ENCODE peak calls at places on chromosomes 11 and 22, in five cellular contexts. One of them, this sample, is unnamed.

GRCh38 chr22:22587577-22588188 is 28.6 kb upstream of the PRAME start:
- DNase-seq in left ventricle myocardium inferior: no peak
- DNase-seq in AG09319: no peak
- DNase-seq in PC-9: no peak
- DNase-seq in thoracic aorta: no peak
- DNase-seq in this sample: no peak

GRCh38 chr22:50115693-50116092 is 25.9 kb downstream of the MOV10L1 start:
- DNase-seq in left ventricle myocardium inferior: no peak
- DNase-seq in AG09319: no peak
- DNase-seq in PC-9: no peak
- DNase-seq in thoracic aorta: no peak
- DNase-seq in this sample: no peak

GRCh38 chr11:8566613-8567210 is 27.3 kb downstream of the STK33 start:
- DNase-seq in left ventricle myocardium inferior: no peak
- DNase-seq in AG09319: peak
- DNase-seq in PC-9: peak
- DNase-seq in thoracic aorta: no peak
- DNase-seq in this sample: peak

GRCh38 chr11:114358711-114359110 is 41.6 kb downstream of the C11orf71 start:
- DNase-seq in left ventricle myocardium inferior: no peak
- DNase-seq in AG09319: no peak
- DNase-seq in PC-9: peak
- DNase-seq in thoracic aorta: no peak
- DNase-seq in this sample: no peak

GRCh38 chr11:6225896-6226295 is 8.5 kb downstream of the FHIP1B start:
- DNase-seq in left ventricle myocardium inferior: no peak
- DNase-seq in AG09319: no peak
- DNase-seq in PC-9: no peak
- DNase-seq in thoracic aorta: no peak
- DNase-seq in this sample: no peak

GRCh38 chr11:64339754-64340408 is at the start of gene CCDC88B:
- DNase-seq in left ventricle myocardium inferior: peak
- DNase-seq in AG09319: no peak
- DNase-seq in PC-9: no peak
- DNase-seq in thoracic aorta: no peak
- DNase-seq in this sample: no peak

GRCh38 chr11:27012254-27012921 is 18.5 kb downstream of the FIBIN start:
- DNase-seq in left ventricle myocardium inferior: no peak
- DNase-seq in AG09319: peak
- DNase-seq in PC-9: no peak
- DNase-seq in thoracic aorta: no peak
- DNase-seq in this sample: no peak

GRCh38 chr22:26259510-26259909 is 90.2 kb downstream of the SEZ6L start:
- DNase-seq in left ventricle myocardium inferior: no peak
- DNase-seq in AG09319: no peak
- DNase-seq in PC-9: no peak
- DNase-seq in thoracic aorta: no peak
- DNase-seq in this sample: peak

GRCh38 chr11:112364962-112365481 is 104.4 kb upstream of the PLET1 start:
- DNase-seq in left ventricle myocardium inferior: no peak
- DNase-seq in AG09319: peak
- DNase-seq in PC-9: no peak
- DNase-seq in thoracic aorta: no peak
- DNase-seq in this sample: no peak

GRCh38 chr22:31244044-31244942 is 32.2 kb downstream of the LIMK2 start:
- DNase-seq in left ventricle myocardium inferior: no peak
- DNase-seq in AG09319: peak
- DNase-seq in PC-9: peak
- DNase-seq in thoracic aorta: no peak
- DNase-seq in this sample: peak

GRCh38 chr22:44026630-44027511 is 2.8 kb downstream of the PARVB start:
- DNase-seq in left ventricle myocardium inferior: peak
- DNase-seq in AG09319: no peak
- DNase-seq in PC-9: no peak
- DNase-seq in thoracic aorta: peak
- DNase-seq in this sample: no peak

GRCh38 chr11:1041936-1042608 is 5.6 kb upstream of the MUC6 start:
- DNase-seq in left ventricle myocardium inferior: peak
- DNase-seq in AG09319: no peak
- DNase-seq in PC-9: peak
- DNase-seq in thoracic aorta: no peak
- DNase-seq in this sample: no peak

GRCh38 chr22:23243006-23243573 is 62.8 kb downstream of the BCR start:
- DNase-seq in left ventricle myocardium inferior: no peak
- DNase-seq in AG09319: no peak
- DNase-seq in PC-9: no peak
- DNase-seq in thoracic aorta: no peak
- DNase-seq in this sample: peak

GRCh38 chr11:125451400-125452124 is 44.5 kb downstream of the FEZ1 start:
- DNase-seq in left ventricle myocardium inferior: peak
- DNase-seq in AG09319: no peak
- DNase-seq in PC-9: no peak
- DNase-seq in thoracic aorta: no peak
- DNase-seq in this sample: peak

GRCh38 chr11:66189031-66189745 is 79.3 kb upstream of the RAB1B start:
- DNase-seq in left ventricle myocardium inferior: no peak
- DNase-seq in AG09319: no peak
- DNase-seq in PC-9: no peak
- DNase-seq in thoracic aorta: no peak
- DNase-seq in this sample: no peak

GRCh38 chr11:78380615-78381029 is 37.0 kb downstream of the GAB2 start:
- DNase-seq in left ventricle myocardium inferior: no peak
- DNase-seq in AG09319: peak
- DNase-seq in PC-9: no peak
- DNase-seq in thoracic aorta: no peak
- DNase-seq in this sample: no peak

GRCh38 chr22:27212617-27213177 is 555.3 kb downstream of the MIAT start:
- DNase-seq in left ventricle myocardium inferior: peak
- DNase-seq in AG09319: peak
- DNase-seq in PC-9: no peak
- DNase-seq in thoracic aorta: peak
- DNase-seq in this sample: peak

GRCh38 chr11:3723014-3723708 is 52.0 kb upstream of the CHRNA10 start:
- DNase-seq in left ventricle myocardium inferior: no peak
- DNase-seq in AG09319: peak
- DNase-seq in PC-9: peak
- DNase-seq in thoracic aorta: no peak
- DNase-seq in this sample: no peak

GRCh38 chr11:94302806-94303205 is 1.6 kb upstream of the IZUMO1R start:
- DNase-seq in left ventricle myocardium inferior: no peak
- DNase-seq in AG09319: no peak
- DNase-seq in PC-9: no peak
- DNase-seq in thoracic aorta: no peak
- DNase-seq in this sample: no peak

GRCh38 chr11:69144316-69144715 is 11.4 kb upstream of the SMIM38 start:
- DNase-seq in left ventricle myocardium inferior: no peak
- DNase-seq in AG09319: no peak
- DNase-seq in PC-9: no peak
- DNase-seq in thoracic aorta: no peak
- DNase-seq in this sample: no peak

GRCh38 chr11:2401436-2401984 is 960 bp downstream of the TSSC4 start:
- DNase-seq in left ventricle myocardium inferior: no peak
- DNase-seq in AG09319: no peak
- DNase-seq in PC-9: no peak
- DNase-seq in thoracic aorta: no peak
- DNase-seq in this sample: no peak

GRCh38 chr11:72617080-72617744 is 57.0 kb downstream of the PDE2A start:
- DNase-seq in left ventricle myocardium inferior: no peak
- DNase-seq in AG09319: no peak
- DNase-seq in PC-9: no peak
- DNase-seq in thoracic aorta: no peak
- DNase-seq in this sample: no peak

GRCh38 chr11:126233391-126233790 is 21.8 kb downstream of the FAM118B start:
- DNase-seq in left ventricle myocardium inferior: no peak
- DNase-seq in AG09319: no peak
- DNase-seq in PC-9: no peak
- DNase-seq in thoracic aorta: no peak
- DNase-seq in this sample: no peak

GRCh38 chr11:22192289-22192641 is 620 bp upstream of the ANO5 start:
- DNase-seq in left ventricle myocardium inferior: peak
- DNase-seq in AG09319: no peak
- DNase-seq in PC-9: no peak
- DNase-seq in thoracic aorta: no peak
- DNase-seq in this sample: no peak
- TF ChIP-seq CTCF in left ventricle myocardium inferior: no peak
- TF ChIP-seq CTCF in AG09319: no peak
- TF ChIP-seq CTCF in PC-9: no peak
- TF ChIP-seq CTCF in thoracic aorta: no peak
- TF ChIP-seq CTCF in this sample: peak

GRCh38 chr22:28714043-28714442 is 27.6 kb downstream of the CHEK2 start:
- DNase-seq in left ventricle myocardium inferior: no peak
- DNase-seq in AG09319: no peak
- DNase-seq in PC-9: no peak
- DNase-seq in thoracic aorta: no peak
- DNase-seq in this sample: no peak

GRCh38 chr22:28711341-28711740 is 30.3 kb downstream of the CHEK2 start:
- DNase-seq in left ventricle myocardium inferior: no peak
- DNase-seq in AG09319: no peak
- DNase-seq in PC-9: no peak
- DNase-seq in thoracic aorta: no peak
- DNase-seq in this sample: no peak

GRCh38 chr22:28710112-28710888 is 30.7 kb upstream of the TTC28 start:
- DNase-seq in left ventricle myocardium inferior: no peak
- DNase-seq in AG09319: peak
- DNase-seq in PC-9: peak
- DNase-seq in thoracic aorta: no peak
- DNase-seq in this sample: no peak

GRCh38 chr22:28710889-28711285 is 30.7 kb downstream of the CHEK2 start:
- DNase-seq in left ventricle myocardium inferior: no peak
- DNase-seq in AG09319: no peak
- DNase-seq in PC-9: no peak
- DNase-seq in thoracic aorta: no peak
- DNase-seq in this sample: no peak

DNA sequence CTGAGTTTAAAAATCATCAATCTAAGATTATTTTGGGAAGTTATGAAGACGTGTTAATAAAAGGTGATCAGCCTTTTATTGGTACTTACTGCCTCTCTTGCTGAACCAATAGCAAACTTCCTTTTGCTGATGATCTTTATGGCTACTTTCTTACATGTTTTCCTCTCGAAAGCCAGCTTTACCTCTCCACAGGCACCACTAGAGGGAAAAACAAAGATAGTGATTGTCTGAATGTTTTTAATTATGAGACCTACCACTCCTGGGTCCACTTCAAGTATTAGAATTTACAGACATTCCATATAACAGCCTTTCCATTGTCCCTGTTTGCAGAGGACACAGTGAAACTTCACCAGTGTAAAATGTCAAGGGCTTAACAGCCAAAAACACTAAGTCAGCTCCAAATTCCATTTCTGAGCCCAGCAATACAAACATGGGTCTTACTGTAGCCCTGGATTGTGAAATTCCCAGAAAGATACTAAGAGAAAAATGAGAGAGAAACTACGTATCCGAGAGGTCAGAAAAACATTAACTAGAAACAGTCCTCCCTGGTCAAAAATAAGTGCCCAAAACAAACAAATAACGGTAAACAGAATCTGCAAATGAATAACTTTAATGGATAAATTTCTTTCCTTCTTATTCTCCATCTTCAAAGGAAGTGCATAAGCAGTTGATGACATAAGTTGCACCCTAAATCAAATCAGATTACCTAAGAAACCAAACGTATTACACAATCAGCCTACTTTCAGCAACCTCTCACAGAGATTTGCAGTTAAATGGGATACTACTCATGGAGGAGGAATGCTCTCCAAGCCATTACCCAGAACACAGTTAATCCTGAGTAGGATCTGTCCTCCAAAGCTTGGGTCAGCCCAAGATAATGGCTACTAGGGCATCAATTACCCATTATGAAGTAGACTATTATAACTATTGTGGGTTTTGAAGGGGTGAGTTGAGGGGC is 29.5 kb downstream of the CHEK2 start:
- DNase-seq in left ventricle myocardium inferior: no peak
- DNase-seq in AG09319: peak
- DNase-seq in PC-9: peak
- DNase-seq in thoracic aorta: no peak
- DNase-seq in this sample: no peak
- TF ChIP-seq CTCF in left ventricle myocardium inferior: no peak
- TF ChIP-seq CTCF in AG09319: peak
- TF ChIP-seq CTCF in PC-9: no peak
- TF ChIP-seq CTCF in thoracic aorta: no peak
- TF ChIP-seq CTCF in this sample: no peak

DNA sequence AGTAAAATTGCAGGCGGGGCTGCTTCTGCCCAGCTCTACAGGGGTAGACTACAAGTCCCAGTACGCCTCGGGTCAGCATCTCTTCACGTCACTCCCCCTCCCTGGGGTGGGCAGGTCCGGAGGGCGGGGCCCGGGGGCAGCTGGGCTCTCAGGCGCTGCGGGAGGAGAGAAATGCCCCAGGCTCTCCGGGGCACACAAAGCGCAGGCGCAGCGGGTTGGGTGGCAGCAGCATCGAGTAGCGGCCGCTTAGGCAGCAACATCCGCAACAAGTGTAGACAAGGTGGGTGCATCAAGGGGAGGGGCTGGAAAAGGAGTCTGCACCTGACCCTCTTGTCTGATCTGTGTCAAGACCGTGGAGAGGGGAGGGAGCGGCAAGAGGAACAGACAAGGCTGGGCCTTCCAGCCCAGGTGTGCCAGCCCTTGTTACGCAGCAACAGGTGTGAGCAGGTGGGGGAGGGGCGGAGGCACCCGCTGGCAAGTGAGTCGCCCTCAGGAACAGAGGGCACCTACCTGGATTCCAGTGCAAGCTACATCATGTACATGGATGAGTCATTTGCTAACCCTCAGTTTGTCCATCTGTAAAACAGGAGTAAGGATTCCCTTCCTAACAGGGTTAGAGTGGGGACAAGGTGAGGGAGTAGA is 1.2 kb downstream of the PLEKHB1 start:
- DNase-seq in left ventricle myocardium inferior: peak
- DNase-seq in AG09319: peak
- DNase-seq in PC-9: peak
- DNase-seq in thoracic aorta: peak
- DNase-seq in this sample: peak
- TF ChIP-seq CTCF in left ventricle myocardium inferior: no peak
- TF ChIP-seq CTCF in AG09319: no peak
- TF ChIP-seq CTCF in PC-9: no peak
- TF ChIP-seq CTCF in thoracic aorta: no peak
- TF ChIP-seq CTCF in this sample: no peak

DNA sequence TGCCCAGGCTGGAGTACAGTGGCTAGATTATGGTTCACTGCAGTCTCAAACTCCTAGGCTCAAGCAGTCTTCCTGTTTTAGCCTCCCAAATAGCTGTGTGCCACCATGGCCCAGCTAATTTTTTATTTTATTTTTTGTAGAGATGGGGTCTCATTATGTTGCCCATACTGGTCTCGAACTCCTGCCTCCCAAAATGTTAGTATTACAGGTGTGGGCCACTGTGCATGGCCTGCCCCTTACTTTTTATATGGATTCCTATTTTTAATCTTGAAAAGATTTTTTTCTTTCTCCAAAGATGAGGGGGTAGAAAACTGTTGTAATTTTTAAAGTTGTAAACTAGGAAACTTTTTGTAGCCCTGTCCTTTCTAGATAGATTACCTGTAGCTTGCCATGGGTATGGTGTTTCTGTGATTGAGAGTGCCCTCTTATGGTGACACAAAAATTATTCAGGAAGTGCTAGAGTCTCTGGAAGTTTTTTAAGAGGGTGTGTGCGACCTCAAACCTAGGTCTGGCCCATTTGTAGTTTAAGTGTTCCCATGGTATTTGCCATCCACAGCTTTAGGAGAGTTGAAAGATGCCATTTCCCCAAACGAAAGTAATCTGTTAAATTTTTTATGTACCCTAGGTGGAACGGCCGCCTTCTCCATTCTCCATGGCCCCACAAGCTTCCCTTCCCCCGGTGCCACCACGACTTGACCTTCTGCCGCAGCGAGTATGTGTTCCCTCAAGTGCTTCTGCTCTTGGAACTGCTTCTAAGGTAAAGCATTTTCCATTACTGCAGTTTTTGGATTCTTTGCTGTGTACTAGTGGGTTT is 32.4 kb downstream of the MCAM start:
- DNase-seq in left ventricle myocardium inferior: no peak
- DNase-seq in AG09319: peak
- DNase-seq in PC-9: peak
- DNase-seq in thoracic aorta: no peak
- DNase-seq in this sample: no peak
- TF ChIP-seq CTCF in left ventricle myocardium inferior: peak
- TF ChIP-seq CTCF in AG09319: peak
- TF ChIP-seq CTCF in PC-9: peak
- TF ChIP-seq CTCF in thoracic aorta: peak
- TF ChIP-seq CTCF in this sample: peak